ENCODE peak calls at places on chromosomes 13 and 19, in five cellular contexts. One of them, this sample, is unnamed.
A peak's percentile ranks its signal among the peaks of the same experiment; 100 is the strongest.

GRCh38 chr19:40519352-40520322 is 52.8 kb downstream of the SPTBN4 start:
- DNase-seq in adrenal gland: no peak
- DNase-seq in IMR-90: peak; percentile 40
- DNase-seq in Peyer's patch: no peak
- DNase-seq in thyroid gland: no peak
- DNase-seq in this sample: no peak

GRCh38 chr13:45482571-45483173 is 17.9 kb downstream of the COG3 start:
- DNase-seq in adrenal gland: no peak
- DNase-seq in IMR-90: peak; percentile 22
- DNase-seq in Peyer's patch: no peak
- DNase-seq in thyroid gland: no peak
- DNase-seq in this sample: no peak

GRCh38 chr13:100611678-100612492 is 23.3 kb upstream of the GGACT start:
- DNase-seq in adrenal gland: no peak
- DNase-seq in IMR-90: no peak
- DNase-seq in Peyer's patch: no peak
- DNase-seq in thyroid gland: peak; percentile 33
- DNase-seq in this sample: peak; percentile 22

GRCh38 chr13:89520468-89520867 is 1827.0 kb upstream of the MIR17HG start:
- DNase-seq in adrenal gland: no peak
- DNase-seq in IMR-90: no peak
- DNase-seq in Peyer's patch: no peak
- DNase-seq in thyroid gland: no peak
- DNase-seq in this sample: no peak

GRCh38 chr19:51469162-51469561 is 9.2 kb upstream of the CEACAM18 start:
- DNase-seq in adrenal gland: no peak
- DNase-seq in IMR-90: no peak
- DNase-seq in Peyer's patch: peak; percentile 8
- DNase-seq in thyroid gland: no peak
- DNase-seq in this sample: no peak

GRCh38 chr19:16367269-16367683 is 42.6 kb downstream of the KLF2 start:
- DNase-seq in adrenal gland: no peak
- DNase-seq in IMR-90: no peak
- DNase-seq in Peyer's patch: peak; percentile 83
- DNase-seq in thyroid gland: no peak
- DNase-seq in this sample: no peak

GRCh38 chr13:55199132-55199531 is 1941.6 kb upstream of the PRR20A start:
- DNase-seq in adrenal gland: no peak
- DNase-seq in IMR-90: no peak
- DNase-seq in Peyer's patch: no peak
- DNase-seq in thyroid gland: no peak
- DNase-seq in this sample: no peak

GRCh38 chr13:109361562-109361961 is 424.8 kb downstream of the IRS2 start:
- DNase-seq in adrenal gland: no peak
- DNase-seq in IMR-90: no peak
- DNase-seq in Peyer's patch: no peak
- DNase-seq in thyroid gland: no peak
- DNase-seq in this sample: no peak

GRCh38 chr13:61466280-61466679 is 50.6 kb upstream of the PCDH20 start:
- DNase-seq in adrenal gland: no peak
- DNase-seq in IMR-90: no peak
- DNase-seq in Peyer's patch: no peak
- DNase-seq in thyroid gland: no peak
- DNase-seq in this sample: no peak

GRCh38 chr19:3285647-3286176 is 61.3 kb downstream of the CELF5 start:
- DNase-seq in adrenal gland: peak; percentile 21
- DNase-seq in IMR-90: no peak
- DNase-seq in Peyer's patch: peak; percentile 53
- DNase-seq in thyroid gland: no peak
- DNase-seq in this sample: no peak

GRCh38 chr13:37747071-37747612 is 122.4 kb downstream of the TRPC4 start:
- DNase-seq in adrenal gland: no peak
- DNase-seq in IMR-90: peak; percentile 87
- DNase-seq in Peyer's patch: no peak
- DNase-seq in thyroid gland: no peak
- DNase-seq in this sample: no peak

GRCh38 chr13:87208636-87209035 is 462.5 kb upstream of the SLITRK5 start:
- DNase-seq in adrenal gland: no peak
- DNase-seq in IMR-90: no peak
- DNase-seq in Peyer's patch: no peak
- DNase-seq in thyroid gland: peak; percentile 53
- DNase-seq in this sample: no peak

GRCh38 chr13:66367356-66367755 is 862.8 kb downstream of the PCDH9 start:
- DNase-seq in adrenal gland: no peak
- DNase-seq in IMR-90: peak; percentile 59
- DNase-seq in Peyer's patch: no peak
- DNase-seq in thyroid gland: no peak
- DNase-seq in this sample: no peak

GRCh38 chr13:75307370-75307984 is 174.5 kb downstream of the TBC1D4 start:
- DNase-seq in adrenal gland: no peak
- DNase-seq in IMR-90: peak; percentile 17
- DNase-seq in Peyer's patch: no peak
- DNase-seq in thyroid gland: peak; percentile 42
- DNase-seq in this sample: no peak

GRCh38 chr19:7360393-7360984 is 11.8 kb downstream of the ARHGEF18 start:
- DNase-seq in adrenal gland: no peak
- DNase-seq in IMR-90: peak; percentile 16
- DNase-seq in Peyer's patch: no peak
- DNase-seq in thyroid gland: no peak
- DNase-seq in this sample: no peak

GRCh38 chr13:83221256-83221655 is 661.0 kb downstream of the SLITRK1 start:
- DNase-seq in adrenal gland: no peak
- DNase-seq in IMR-90: no peak
- DNase-seq in Peyer's patch: no peak
- DNase-seq in thyroid gland: no peak
- DNase-seq in this sample: no peak

GRCh38 chr13:65034266-65034665 is 2195.9 kb downstream of the PCDH9 start:
- DNase-seq in adrenal gland: no peak
- DNase-seq in IMR-90: no peak
- DNase-seq in Peyer's patch: no peak
- DNase-seq in thyroid gland: no peak
- DNase-seq in this sample: no peak

GRCh38 chr19:1118999-1119398 is 15.2 kb downstream of the GPX4 start:
- DNase-seq in adrenal gland: no peak
- DNase-seq in IMR-90: no peak
- DNase-seq in Peyer's patch: no peak
- DNase-seq in thyroid gland: no peak
- DNase-seq in this sample: no peak

GRCh38 chr13:23570099-23570926 is at the start of gene TNFRSF19:
- DNase-seq in adrenal gland: peak; percentile 61
- DNase-seq in IMR-90: peak; percentile 91
- DNase-seq in Peyer's patch: no peak
- DNase-seq in thyroid gland: peak; percentile 10
- DNase-seq in this sample: peak; percentile 60

GRCh38 chr19:30896551-30896950 is 452.7 kb downstream of the TSHZ3 start:
- DNase-seq in adrenal gland: no peak
- DNase-seq in IMR-90: no peak
- DNase-seq in Peyer's patch: no peak
- DNase-seq in thyroid gland: peak; percentile 55
- DNase-seq in this sample: no peak

DNA sequence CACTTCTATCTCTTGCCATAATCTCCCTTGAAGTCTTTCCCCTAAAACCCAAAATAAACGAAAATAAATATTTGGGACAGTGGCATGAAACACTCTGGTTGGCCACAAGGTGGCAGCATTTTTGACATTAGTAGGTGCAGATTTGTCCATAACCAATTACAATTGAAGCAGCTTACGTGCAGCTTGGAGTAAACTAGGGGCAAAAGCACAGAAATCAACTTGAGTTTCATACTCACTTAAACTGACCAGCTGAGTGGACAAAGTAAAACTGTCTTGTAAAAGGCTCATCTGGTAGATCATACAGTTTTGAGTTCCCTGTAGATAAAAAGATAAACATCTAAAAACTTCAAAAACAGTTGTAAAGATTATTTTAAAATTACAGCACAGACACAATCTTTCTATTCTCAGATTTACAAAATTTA is 18.8 kb downstream of the PDCD5 start:
- DNase-seq in adrenal gland: peak; percentile 21
- DNase-seq in IMR-90: peak; percentile 69
- DNase-seq in Peyer's patch: peak; percentile 58
- DNase-seq in thyroid gland: peak; percentile 38
- DNase-seq in this sample: no peak
- H3K4me3 ChIP-seq in adrenal gland: no peak overlapping the region
- H3K4me3 ChIP-seq in IMR-90: no peak overlapping the region
- H3K4me3 ChIP-seq in Peyer's patch: no peak overlapping the region
- H3K4me3 ChIP-seq in thyroid gland: no peak overlapping the region
- H3K4me3 ChIP-seq in this sample: no peak overlapping the region

GRCh38 chr19:54422136-54422535 is 6.9 kb downstream of the TTYH1 start:
- DNase-seq in adrenal gland: no peak
- DNase-seq in IMR-90: no peak
- DNase-seq in Peyer's patch: no peak
- DNase-seq in thyroid gland: no peak
- DNase-seq in this sample: no peak
- TF ChIP-seq CTCF in adrenal gland: no peak
- TF ChIP-seq CTCF in IMR-90: no peak
- TF ChIP-seq CTCF in Peyer's patch: no peak
- TF ChIP-seq CTCF in thyroid gland: no peak
- TF ChIP-seq CTCF in this sample: no peak

GRCh38 chr13:105307776-105308175 is 1227.7 kb downstream of the EFNB2 start:
- DNase-seq in adrenal gland: no peak
- DNase-seq in IMR-90: no peak
- DNase-seq in Peyer's patch: no peak
- DNase-seq in thyroid gland: no peak
- DNase-seq in this sample: no peak

GRCh38 chr13:105312906-105313305 is 1222.6 kb downstream of the EFNB2 start:
- DNase-seq in adrenal gland: no peak
- DNase-seq in IMR-90: no peak
- DNase-seq in Peyer's patch: no peak
- DNase-seq in thyroid gland: no peak
- DNase-seq in this sample: no peak

GRCh38 chr13:105316731-105317130 is 1218.7 kb downstream of the EFNB2 start:
- DNase-seq in adrenal gland: no peak
- DNase-seq in IMR-90: no peak
- DNase-seq in Peyer's patch: no peak
- DNase-seq in thyroid gland: no peak
- DNase-seq in this sample: no peak

GRCh38 chr13:105311094-105311493 is 1224.4 kb downstream of the EFNB2 start:
- DNase-seq in adrenal gland: no peak
- DNase-seq in IMR-90: no peak
- DNase-seq in Peyer's patch: no peak
- DNase-seq in thyroid gland: no peak
- DNase-seq in this sample: no peak
- TF ChIP-seq POLR2A in adrenal gland: no peak
- TF ChIP-seq POLR2A in IMR-90: no peak
- TF ChIP-seq POLR2A in Peyer's patch: no peak
- TF ChIP-seq POLR2A in thyroid gland: no peak
- TF ChIP-seq POLR2A in this sample: no peak

GRCh38 chr19:44777715-44778347 is at the start of gene CBLC:
- DNase-seq in adrenal gland: peak; percentile 33
- DNase-seq in IMR-90: no peak
- DNase-seq in Peyer's patch: peak; percentile 92
- DNase-seq in thyroid gland: peak; percentile 78
- DNase-seq in this sample: peak; percentile 90
- H3K4me3 ChIP-seq in adrenal gland: no peak within 1 kb of the TSS
- H3K4me3 ChIP-seq in IMR-90: no peak within 1 kb of the TSS
- H3K4me3 ChIP-seq in Peyer's patch: peak within 1 kb of the TSS; percentile 59
- H3K4me3 ChIP-seq in thyroid gland: no peak within 1 kb of the TSS
- H3K4me3 ChIP-seq in this sample: peak within 1 kb of the TSS; percentile 25

GRCh38 chr19:12723643-12724426 is at the start of gene TNPO2:
- DNase-seq in adrenal gland: peak; percentile 55
- DNase-seq in IMR-90: peak; percentile 62
- DNase-seq in Peyer's patch: peak; percentile 79
- DNase-seq in thyroid gland: peak; percentile 41
- DNase-seq in this sample: peak; percentile 88
- TF ChIP-seq CTCF in adrenal gland: no peak
- TF ChIP-seq CTCF in IMR-90: no peak
- TF ChIP-seq CTCF in Peyer's patch: no peak
- TF ChIP-seq CTCF in thyroid gland: no peak
- TF ChIP-seq CTCF in this sample: no peak

DNA sequence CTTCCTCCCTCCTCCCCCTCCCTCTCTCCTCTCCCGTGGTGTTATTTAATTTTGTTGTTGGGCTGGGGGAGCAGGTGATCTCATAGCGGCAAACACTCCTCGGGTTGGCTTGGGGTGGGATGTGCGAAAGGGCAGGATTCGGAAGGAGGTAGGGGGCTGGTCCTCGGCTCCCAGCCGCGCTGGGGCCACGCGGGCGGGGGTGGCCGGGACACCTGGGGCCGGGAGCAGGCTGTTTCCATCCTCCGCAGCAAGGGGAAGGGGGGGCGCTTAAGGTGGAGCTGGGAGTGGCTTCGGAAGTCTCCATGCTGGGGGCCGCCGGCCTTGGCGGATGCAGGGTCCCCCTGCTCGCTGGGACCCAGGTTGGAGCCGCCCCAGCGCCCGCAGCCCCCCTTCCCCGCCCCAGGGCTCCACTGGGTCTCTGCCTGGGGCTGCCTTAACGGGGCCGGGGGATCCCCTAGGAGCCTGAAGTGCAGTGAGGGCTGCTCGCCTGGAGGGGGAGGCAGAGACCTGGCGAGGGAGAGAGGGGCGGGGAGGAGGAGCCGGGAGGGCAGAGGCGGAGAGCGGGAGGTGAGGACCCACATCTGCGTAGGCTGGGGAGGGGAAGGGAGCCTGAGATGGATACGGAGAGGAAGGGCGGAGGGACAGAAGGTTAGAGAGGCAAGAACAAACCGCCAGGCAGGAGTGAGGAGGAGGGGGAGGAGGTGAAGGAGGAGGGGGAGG is 365 bp upstream of the CA11 start:
- DNase-seq in adrenal gland: peak; percentile 94
- DNase-seq in IMR-90: peak; percentile 72
- DNase-seq in Peyer's patch: peak; percentile 95
- DNase-seq in thyroid gland: peak; percentile 93
- DNase-seq in this sample: no peak
- TF ChIP-seq POLR2A in adrenal gland: peak; percentile 0
- TF ChIP-seq POLR2A in IMR-90: peak; percentile 29
- TF ChIP-seq POLR2A in Peyer's patch: no peak
- TF ChIP-seq POLR2A in thyroid gland: no peak
- TF ChIP-seq POLR2A in this sample: no peak

DNA sequence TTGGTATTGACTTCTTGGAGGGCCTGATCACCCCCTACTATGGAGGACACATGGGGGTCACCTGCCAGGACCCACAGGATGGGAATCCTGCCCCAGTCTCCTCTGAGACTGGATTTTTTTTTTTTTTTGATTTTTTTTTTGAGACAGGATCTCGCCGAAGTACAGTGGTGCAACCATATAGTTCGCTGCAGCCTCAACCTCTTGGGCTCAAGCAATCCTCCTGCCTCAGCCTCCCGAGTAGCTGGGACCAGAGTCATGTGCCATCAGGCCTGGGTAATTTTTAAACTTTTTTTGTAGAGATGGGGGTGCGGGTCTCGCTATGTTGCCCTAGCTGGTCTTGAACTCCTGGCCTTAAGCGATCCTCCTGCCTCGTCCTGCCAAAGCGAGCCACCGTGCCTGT is 14.2 kb upstream of the ADGRE5 start:
- DNase-seq in adrenal gland: no peak
- DNase-seq in IMR-90: no peak
- DNase-seq in Peyer's patch: no peak
- DNase-seq in thyroid gland: no peak
- DNase-seq in this sample: no peak
- H3K4me3 ChIP-seq in adrenal gland: no peak overlapping the region
- H3K4me3 ChIP-seq in IMR-90: no peak overlapping the region
- H3K4me3 ChIP-seq in Peyer's patch: no peak overlapping the region
- H3K4me3 ChIP-seq in thyroid gland: no peak overlapping the region
- H3K4me3 ChIP-seq in this sample: no peak overlapping the region

GRCh38 chr19:29664753-29665214 is 477 bp upstream of the PLEKHF1 start:
- DNase-seq in adrenal gland: no peak
- DNase-seq in IMR-90: no peak
- DNase-seq in Peyer's patch: no peak
- DNase-seq in thyroid gland: no peak
- DNase-seq in this sample: no peak
- TF ChIP-seq CTCF in adrenal gland: peak; percentile 11
- TF ChIP-seq CTCF in IMR-90: no peak
- TF ChIP-seq CTCF in Peyer's patch: peak; percentile 37
- TF ChIP-seq CTCF in thyroid gland: no peak
- TF ChIP-seq CTCF in this sample: no peak

GRCh38 chr13:49444517-49445395 is 682 bp downstream of the SETDB2 start:
- DNase-seq in adrenal gland: peak; percentile 44
- DNase-seq in IMR-90: peak; percentile 68
- DNase-seq in Peyer's patch: peak; percentile 64
- DNase-seq in thyroid gland: peak; percentile 17
- DNase-seq in this sample: peak; percentile 78
- TF ChIP-seq POLR2A in adrenal gland: peak; percentile 35
- TF ChIP-seq POLR2A in IMR-90: no peak
- TF ChIP-seq POLR2A in Peyer's patch: no peak
- TF ChIP-seq POLR2A in thyroid gland: no peak
- TF ChIP-seq POLR2A in this sample: no peak